ENCODE peak calls at places on chromosomes 1 and 21, in ten cellular contexts. T is CD8-positive, alpha-beta T cell; U is suprapubic skin; P is lower lobe of right lung; Z is HL-60; W is right atrium auricular region; M is K562; Q is MM.1S; K is CD4-positive, alpha-beta T cell; O is heart right ventricle. G is an unnamed sample. For H3K27me3, the result is how much of the 10 kb centered on the place peaks cover.

GRCh38 chr1:152983234-152983633 is 647 bp upstream of the SPRR1A start:
- DNase-seq in U (no peak), W (no peak), T (no peak), P (no peak), Z (no peak), Q (no peak), M (no peak), K (no peak), O (no peak), G (no peak)

GRCh38 chr1:110150330-110151174 is at the start of gene SLC6A17:
- DNase-seq in P (no peak), T (no peak), W (no peak), Q (no peak), Z (no peak), K (no peak), M (no peak), O (no peak), U (no peak), G (peak)

GRCh38 chr1:36126005-36126716 is 1.1 kb upstream of the COL8A2 start:
- DNase-seq in Q (no peak), U (no peak), O (no peak), T (no peak), P (no peak), W (no peak), K (no peak), M (no peak), Z (no peak), G (no peak)

GRCh38 chr1:19949016-19949415 is 25.6 kb upstream of the PLA2G2E start:
- DNase-seq in Q (no peak), P (no peak), M (no peak), Z (no peak), U (no peak), W (no peak), O (no peak), T (no peak), K (no peak), G (no peak)

GRCh38 chr1:160127381-160127780 is 11.8 kb downstream of the ATP1A2 start:
- DNase-seq in Q (no peak), M (no peak), P (no peak), W (no peak), U (no peak), O (no peak), Z (no peak), K (no peak), T (no peak), G (peak)

GRCh38 chr1:168893359-168893791 is 164.4 kb upstream of the DPT start:
- DNase-seq in W (peak), Z (no peak), K (no peak), U (no peak), T (no peak), O (no peak), Q (no peak), M (no peak), P (no peak), G (peak)

GRCh38 chr1:108512239-108513071 is 47.4 kb upstream of the EEIG2 start:
- DNase-seq in K (no peak), U (no peak), M (peak), Z (no peak), O (no peak), T (no peak), W (no peak), Q (peak), P (no peak), G (no peak)

GRCh38 chr1:39021431-39021830 is 4.7 kb upstream of the NDUFS5 start:
- DNase-seq in K (no peak), W (no peak), Z (no peak), O (no peak), P (no peak), T (no peak), U (no peak), Q (no peak), M (no peak), G (no peak)

GRCh38 chr1:174984952-174985351 is 14.8 kb upstream of the CACYBP start:
- DNase-seq in Z (no peak), P (no peak), M (no peak), U (no peak), O (no peak), K (no peak), T (no peak), W (no peak), Q (no peak), G (no peak)

GRCh38 chr21:27146268-27146667 is 179.4 kb upstream of the ADAMTS5 start:
- DNase-seq in Z (no peak), U (no peak), O (no peak), M (no peak), P (no peak), W (no peak), T (no peak), Q (no peak), K (no peak), G (no peak)

GRCh38 chr1:218347316-218347712 is 2.2 kb downstream of the TGFB2 start:
- DNase-seq in W (no peak), K (no peak), P (no peak), M (no peak), Q (no peak), U (no peak), T (no peak), O (no peak), Z (no peak), G (no peak)

GRCh38 chr1:49318218-49318617 is 541.5 kb upstream of the BEND5 start:
- DNase-seq in K (no peak), Z (no peak), W (no peak), T (no peak), U (no peak), Q (no peak), M (no peak), P (no peak), O (no peak), G (no peak)

GRCh38 chr1:105437847-105438246 is 1618.6 kb upstream of the PRMT6 start:
- DNase-seq in Z (no peak), K (no peak), M (no peak), T (no peak), P (no peak), Q (no peak), O (no peak), U (no peak), W (no peak), G (no peak)

GRCh38 chr1:243946946-243947345 is 96.9 kb upstream of the AKT3 start:
- DNase-seq in Q (no peak), U (no peak), P (no peak), O (no peak), Z (no peak), M (peak), W (no peak), T (peak), K (peak), G (no peak)

GRCh38 chr21:38879912-38880577 is 74.3 kb downstream of the ETS2 start:
- DNase-seq in O (no peak), P (no peak), Z (no peak), W (no peak), K (no peak), U (no peak), Q (no peak), M (no peak), T (no peak), G (no peak)

GRCh38 chr1:150362721-150363425 is 1.1 kb upstream of the RPRD2 start:
- DNase-seq in Q (no peak), K (no peak), W (no peak), P (no peak), T (no peak), Z (no peak), U (no peak), O (no peak), M (no peak), G (no peak)

GRCh38 chr1:228079601-228080263 is 2.8 kb upstream of the ARF1 start:
- DNase-seq in T (no peak), U (peak), P (peak), O (no peak), M (no peak), Z (no peak), K (no peak), Q (no peak), W (no peak), G (no peak)

GRCh38 chr1:201825245-201825644 is 3.7 kb upstream of the IPO9 start:
- DNase-seq in M (no peak), Z (no peak), P (no peak), T (no peak), K (no peak), W (no peak), Q (no peak), U (no peak), O (no peak), G (no peak)

GRCh38 chr1:3495776-3496745 is 41.6 kb downstream of the ARHGEF16 start:
- DNase-seq in K (no peak), M (no peak), Z (no peak), O (no peak), W (no peak), U (no peak), T (no peak), Q (no peak), P (no peak), G (no peak)

GRCh38 chr1:229002451-229002960 is 267.2 kb downstream of the RHOU start:
- DNase-seq in Z (no peak), Q (no peak), P (no peak), W (no peak), O (no peak), K (no peak), M (no peak), U (no peak), T (no peak), G (no peak)

GRCh38 chr1:74964508-74964907 is 169.7 kb upstream of the LHX8 start:
- DNase-seq in T (no peak), W (no peak), P (no peak), Q (no peak), U (no peak), M (no peak), K (no peak), O (no peak), Z (no peak), G (no peak)

GRCh38 chr1:199226163-199226562 is 587.3 kb downstream of the PTPRC start:
- DNase-seq in P (no peak), T (no peak), K (no peak), M (no peak), O (no peak), Z (no peak), U (no peak), W (no peak), Q (no peak), G (no peak)

GRCh38 chr1:70358921-70359564 is 4.5 kb upstream of the ANKRD13C start:
- DNase-seq in M (no peak), W (no peak), P (no peak), U (no peak), O (no peak), Q (peak), Z (no peak), K (no peak), T (no peak), G (no peak)

GRCh38 chr1:221458430-221459156 is 283.3 kb downstream of the DUSP10 start:
- DNase-seq in W (no peak), M (no peak), P (no peak), K (no peak), Z (peak), T (no peak), U (no peak), O (no peak), Q (no peak), G (no peak)

GRCh38 chr1:20896824-20897223 is 109.7 kb upstream of the HP1BP3 start:
- DNase-seq in O (no peak), U (no peak), Z (no peak), K (no peak), W (no peak), T (no peak), M (no peak), Q (no peak), P (no peak), G (no peak)

GRCh38 chr21:30463713-30464112 is 16.5 kb downstream of the KRTAP19-1 start:
- DNase-seq in T (no peak), U (no peak), K (no peak), Z (no peak), P (no peak), O (no peak), W (no peak), Q (peak), M (no peak), G (no peak)

GRCh38 chr1:81681570-81681969 is 119.2 kb upstream of the ADGRL2 start:
- DNase-seq in Z (no peak), M (no peak), K (no peak), P (no peak), U (no peak), W (no peak), Q (peak), T (no peak), O (no peak), G (no peak)

GRCh38 chr1:186303911-186304310 is 71.1 kb downstream of the TPR start:
- DNase-seq in W (no peak), Q (no peak), K (peak), T (no peak), Z (no peak), O (no peak), P (no peak), M (no peak), U (no peak), G (no peak)

GRCh38 chr1:23610677-23611076 is 51.4 kb upstream of the ID3 start:
- DNase-seq in P (no peak), Z (no peak), U (no peak), O (no peak), W (no peak), M (no peak), Q (no peak), T (no peak), K (no peak), G (no peak)

GRCh38 chr21:33945652-33946270 is 30.2 kb upstream of the ATP5PO start:
- DNase-seq in T (no peak), M (peak), U (no peak), W (no peak), P (no peak), O (no peak), Z (no peak), K (no peak), Q (no peak), G (no peak)

GRCh38 chr1:54220004-54220811 is 20.2 kb downstream of the MRPL37 start:
- DNase-seq in Z (peak), W (no peak), P (peak), O (peak), K (no peak), T (no peak), Q (no peak), M (no peak), U (no peak), G (peak)

GRCh38 chr1:234978397-234979291 is 150.0 kb downstream of the TOMM20 start:
- DNase-seq in W (peak), T (peak), U (peak), Q (peak), P (peak), O (no peak), Z (peak), M (peak), K (no peak), G (peak)

GRCh38 chr21:42638266-42638863 is 15.1 kb upstream of the PDE9A start:
- DNase-seq in T (no peak), O (no peak), M (no peak), Z (no peak), K (no peak), P (no peak), U (no peak), Q (no peak), W (no peak), G (no peak)

DNA sequence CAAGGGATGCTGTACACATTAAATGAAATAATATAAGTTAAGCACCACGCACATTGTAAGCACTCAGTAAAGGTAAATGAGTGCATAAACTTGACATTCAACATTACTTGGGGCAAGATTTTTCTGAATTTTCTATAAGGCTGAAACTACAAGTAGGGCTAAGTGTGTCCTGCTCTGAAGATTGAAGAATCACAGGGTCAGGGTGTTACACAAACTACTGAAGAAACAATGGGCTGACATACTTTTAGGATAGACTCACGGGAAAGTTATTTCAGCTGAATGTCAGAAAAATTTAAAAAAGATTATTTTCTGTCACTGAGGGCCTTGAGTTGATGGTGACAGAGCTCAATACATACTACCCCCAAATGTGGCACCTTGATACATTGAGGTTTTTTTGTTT is 644.2 kb upstream of the PLXNA2 start:
- DNase-seq in Z (no peak), Q (no peak), W (no peak), K (no peak), O (no peak), M (no peak), T (no peak), U (no peak), P (no peak), G (no peak)
- TF ChIP-seq CTCF in Z (no peak), Q (no peak), W (no peak), K (no peak), O (no peak), M (no peak), T (no peak), U (no peak), P (no peak), G (no peak)

GRCh38 chr1:18588093-18588492 is 42.6 kb upstream of the PAX7 start:
- DNase-seq in M (no peak), O (no peak), T (no peak), U (no peak), Z (no peak), W (no peak), K (no peak), Q (no peak), P (no peak), G (no peak)

GRCh38 chr1:18597159-18598042 is 33.2 kb upstream of the PAX7 start:
- DNase-seq in W (peak), Z (no peak), K (peak), Q (peak), P (peak), M (peak), U (no peak), O (peak), T (peak), G (peak)

GRCh38 chr1:18592368-18592767 is 38.3 kb upstream of the PAX7 start:
- DNase-seq in M (no peak), Q (no peak), P (no peak), Z (no peak), U (no peak), O (no peak), K (no peak), W (no peak), T (no peak), G (no peak)
- H3K27me3 ChIP-seq in M (under half), Q (half or more), P (under half), Z (under half), U (under half), O (half or more), K (under half), W (under half), T (under half), G (under half)

DNA sequence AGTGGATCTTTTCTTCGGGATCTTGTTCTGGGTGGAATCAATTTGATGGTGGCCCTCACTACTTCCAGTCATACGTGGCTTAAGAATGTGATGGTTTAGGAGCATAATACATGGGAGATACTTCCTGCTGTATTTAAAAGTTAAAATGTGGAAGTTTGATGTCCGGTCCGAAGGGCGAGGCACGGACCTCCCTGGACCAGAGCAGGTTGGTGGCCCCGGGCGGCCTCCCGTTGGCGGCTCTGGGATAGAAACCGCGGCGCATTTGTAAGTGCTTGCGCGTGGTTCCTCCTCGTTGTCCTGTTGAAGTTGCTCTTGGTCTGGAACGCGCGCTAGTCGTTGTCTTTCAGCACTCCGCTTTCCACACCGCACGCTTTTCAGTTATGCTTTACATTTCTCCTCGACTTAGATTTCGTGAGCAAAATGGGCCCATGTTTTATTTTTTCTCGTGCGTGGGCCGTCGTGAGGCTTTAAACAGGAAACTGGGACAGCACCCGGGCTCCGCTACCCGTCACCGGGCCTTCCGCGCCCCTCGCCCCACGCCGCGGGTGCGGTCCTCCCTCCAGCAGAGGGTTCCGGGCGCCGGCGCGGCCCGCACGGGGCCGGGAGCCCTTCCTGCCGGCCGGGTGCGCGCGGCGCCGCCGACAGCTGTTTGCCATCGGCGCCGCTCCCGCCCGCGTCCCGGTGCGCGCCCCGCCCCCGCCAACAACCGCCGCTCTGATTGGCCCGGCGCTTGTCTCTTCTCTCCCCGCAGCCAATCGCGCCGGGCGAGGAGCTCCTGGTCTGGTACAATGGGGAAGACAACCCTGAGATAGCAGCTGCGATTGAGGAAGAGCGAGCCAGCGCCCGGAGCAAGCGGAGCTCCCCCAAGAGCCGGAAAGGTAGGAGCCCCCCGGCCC is 48.9 kb downstream of the PRDM2 start:
- DNase-seq in K (peak), W (peak), P (peak), O (peak), T (peak), Q (peak), Z (peak), U (peak), M (peak), G (peak)
- TF ChIP-seq CTCF in K (no peak), W (no peak), P (no peak), O (peak), T (no peak), Q (no peak), Z (no peak), U (no peak), M (peak), G (peak)

GRCh38 chr1:77232829-77233228 is 13.6 kb upstream of the PIGK start:
- DNase-seq in T (no peak), O (no peak), U (no peak), K (no peak), P (no peak), Q (no peak), M (no peak), Z (no peak), W (no peak), G (no peak)
- H3K27me3 ChIP-seq in T (under half), O (under half), U (under half), K (under half), P (under half), Q (under half), M (under half), Z (under half), W (under half), G (under half)

DNA sequence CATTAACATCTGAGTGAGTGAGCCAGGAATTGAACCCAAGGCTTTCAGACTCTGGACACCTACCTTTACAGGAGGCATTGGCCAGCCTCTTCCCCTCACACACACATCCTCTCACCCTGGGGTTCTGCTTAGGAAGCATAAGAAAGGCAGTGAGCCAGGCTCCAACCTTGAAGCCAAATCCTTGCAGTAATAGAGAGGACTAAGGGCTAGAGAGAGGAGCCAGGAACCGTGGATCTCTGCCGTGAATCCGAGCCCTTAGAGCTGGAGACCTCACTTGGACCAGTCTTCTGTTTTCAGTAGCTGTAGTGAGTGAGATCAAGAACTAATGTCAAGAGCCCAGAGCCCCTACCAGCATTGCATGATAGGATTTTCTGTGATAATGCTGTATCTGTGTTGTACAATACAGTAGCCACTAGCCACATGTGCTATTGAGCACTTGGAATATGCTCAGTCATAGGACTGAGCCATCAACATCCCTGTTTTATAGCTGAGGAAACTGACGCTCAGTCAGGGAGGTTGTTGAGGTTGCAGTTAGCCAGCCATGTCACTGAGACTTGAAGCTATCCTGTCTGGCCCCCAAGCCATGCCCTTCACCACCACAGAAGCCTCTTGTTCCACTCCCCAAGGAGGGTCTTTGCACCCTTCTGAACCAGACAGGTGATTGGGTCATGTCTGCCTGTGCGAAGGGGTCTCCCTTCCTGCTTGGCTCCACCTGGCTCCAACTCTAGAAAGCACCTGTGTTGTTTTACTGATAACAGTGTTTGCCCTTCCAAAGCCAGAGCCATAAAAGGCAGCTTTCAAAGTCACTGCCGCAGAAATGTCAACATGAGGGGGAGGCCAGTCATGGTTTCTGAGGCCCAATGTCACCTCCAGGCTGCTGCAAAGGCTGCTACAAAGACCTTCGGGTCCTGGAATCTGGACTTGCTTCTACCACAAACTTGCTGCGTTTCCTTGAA is 101.1 kb upstream of the JUN start:
- DNase-seq in O (no peak), K (no peak), T (no peak), Z (no peak), M (peak), Q (no peak), U (no peak), P (no peak), W (no peak), G (no peak)
- TF ChIP-seq CTCF in O (no peak), K (no peak), T (no peak), Z (no peak), M (no peak), Q (no peak), U (no peak), P (no peak), W (no peak), G (no peak)

GRCh38 chr1:10808441-10808840 is 12.0 kb upstream of the CASZ1 start:
- DNase-seq in Q (no peak), M (no peak), Z (no peak), K (no peak), P (no peak), U (no peak), W (no peak), T (no peak), O (no peak), G (no peak)
- H3K27me3 ChIP-seq in Q (half or more), M (half or more), Z (under half), K (under half), P (under half), U (under half), W (under half), T (under half), O (under half), G (under half)